ENCODE peak calls at places on chromosomes 11 and 22, in seven cellular contexts. G, T, M, H, N, W and L are unnamed samples. For H3K4me1, the result is how much of the 10 kb centered on the place peaks cover.

GRCh38 chr11:75582935-75583709 is 21.1 kb downstream of the SERPINH1 start:
- DNase-seq in H (peak), T (peak), W (peak), N (peak), M (peak), G (peak), L (peak)

GRCh38 chr11:27100534-27100933 is 59.9 kb downstream of the BBOX1 start:
- DNase-seq in H (no peak), M (peak), W (no peak), N (no peak), G (no peak), T (no peak), L (no peak)

GRCh38 chr11:99418927-99419707 is 398.4 kb downstream of the CNTN5 start:
- DNase-seq in G (no peak), W (no peak), M (no peak), N (peak), H (no peak), T (peak), L (no peak)

GRCh38 chr22:48573766-48574165 is 1253.9 kb downstream of the BRD1 start:
- DNase-seq in W (no peak), M (no peak), N (no peak), G (no peak), T (no peak), H (no peak), L (no peak)

GRCh38 chr11:46900091-46900746 is 18.1 kb downstream of the LRP4 start:
- DNase-seq in G (no peak), T (peak), W (no peak), H (no peak), N (no peak), M (no peak), L (no peak)

GRCh38 chr11:69514771-69515170 is 33.3 kb downstream of the LINC01488 start:
- DNase-seq in W (peak), M (no peak), N (no peak), H (no peak), T (no peak), G (no peak), L (peak)

GRCh38 chr22:36936362-36937116 is 23.1 kb downstream of the CSF2RB start:
- DNase-seq in N (no peak), H (no peak), M (no peak), W (no peak), T (no peak), G (no peak), L (no peak)

GRCh38 chr11:67366546-67366945 is 6.9 kb downstream of the CLCF1 start:
- DNase-seq in W (peak), G (no peak), H (peak), N (no peak), T (no peak), M (peak), L (no peak)

GRCh38 chr11:31557991-31558390 is 48.4 kb downstream of the ELP4 start:
- DNase-seq in H (peak), W (no peak), G (no peak), M (peak), T (no peak), N (peak), L (no peak)

GRCh38 chr22:42283288-42284229 is 13.1 kb upstream of the TCF20 start:
- DNase-seq in M (no peak), H (peak), N (peak), T (no peak), G (no peak), W (no peak), L (peak)

GRCh38 chr11:117226388-117227385 is 5.2 kb downstream of the PCSK7 start:
- DNase-seq in N (peak), W (peak), H (peak), G (peak), M (peak), T (peak), L (peak)

GRCh38 chr22:22907551-22908494 is 20.2 kb downstream of the IGLL5 start:
- DNase-seq in T (no peak), H (no peak), W (no peak), G (no peak), M (no peak), N (no peak), L (no peak)

GRCh38 chr22:44201556-44202129 is 20.9 kb downstream of the PARVG start:
- DNase-seq in M (no peak), N (no peak), W (peak), T (no peak), H (no peak), G (no peak), L (no peak)

GRCh38 chr22:19843107-19843856 is 11.4 kb downstream of the GNB1L start:
- DNase-seq in N (peak), M (no peak), T (no peak), W (peak), H (no peak), G (no peak), L (no peak)

GRCh38 chr11:71329731-71330130 is 77.4 kb upstream of the SHANK2 start:
- DNase-seq in G (no peak), H (no peak), M (no peak), W (peak), T (no peak), N (no peak), L (no peak)

GRCh38 chr11:42239102-42239501 is 779.6 kb upstream of the LRRC4C start:
- DNase-seq in G (no peak), W (peak), H (peak), N (no peak), T (no peak), M (no peak), L (no peak)

GRCh38 chr11:43269229-43269928 is 42.4 kb upstream of the API5 start:
- DNase-seq in N (peak), G (no peak), W (peak), T (no peak), H (no peak), M (no peak), L (no peak)

GRCh38 chr22:49583886-49584505 is 243.7 kb downstream of the BRD1 start:
- DNase-seq in G (no peak), H (no peak), N (no peak), M (no peak), W (no peak), T (no peak), L (no peak)

GRCh38 chr11:57387284-57388030 is 3.0 kb downstream of the PRG2 start:
- DNase-seq in G (no peak), N (no peak), H (peak), W (no peak), M (peak), T (no peak), L (no peak)

GRCh38 chr11:63887600-63887999 is 29.4 kb downstream of the RCOR2 start:
- DNase-seq in G (no peak), M (no peak), W (no peak), T (no peak), N (no peak), H (no peak), L (no peak)

GRCh38 chr11:63880031-63880841 is 36.7 kb downstream of the RCOR2 start:
- DNase-seq in H (peak), T (no peak), M (peak), N (peak), W (no peak), G (no peak), L (no peak)

GRCh38 chr11:63882555-63883242 is 34.3 kb downstream of the RCOR2 start:
- DNase-seq in W (no peak), N (peak), H (no peak), G (no peak), T (no peak), M (no peak), L (no peak)

GRCh38 chr11:63888170-63889086 is 28.5 kb downstream of the RCOR2 start:
- DNase-seq in W (peak), N (peak), G (peak), T (peak), M (peak), H (peak), L (peak)

DNA sequence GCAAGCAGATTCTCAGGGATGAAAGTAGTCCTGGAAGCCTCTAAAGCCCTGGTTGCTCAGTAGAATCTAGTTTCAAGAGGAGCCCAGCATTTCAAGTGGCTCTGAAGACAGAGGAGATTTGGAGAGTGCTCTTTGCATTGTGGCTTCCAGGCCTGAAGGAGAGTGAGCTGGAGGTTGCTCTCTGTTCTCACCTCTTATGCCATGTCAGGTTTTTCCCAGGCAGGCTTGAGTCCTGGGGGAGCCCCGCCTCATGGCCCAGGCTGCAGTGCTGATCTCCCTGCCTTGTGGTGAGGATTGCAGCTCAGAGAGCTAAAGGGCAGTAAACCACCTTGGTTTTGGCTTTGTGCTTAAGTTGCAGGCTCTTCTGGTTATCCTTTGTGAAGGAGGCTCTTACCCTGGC is 32.8 kb downstream of the RCOR2 start:
- DNase-seq in G (no peak), W (no peak), T (no peak), M (no peak), N (no peak), H (no peak), L (no peak)
- H3K4me1 ChIP-seq in G (half or more), W (half or more), T (under half), M (under half), N (under half), H (half or more), L (under half)

GRCh38 chr22:25797891-25798290 is 55.9 kb downstream of the MYO18B start:
- DNase-seq in W (no peak), G (no peak), N (no peak), H (no peak), T (no peak), M (no peak), L (no peak)
- H3K4me3 ChIP-seq in W (no peak), G (no peak), N (no peak), H (no peak), T (no peak), M (no peak), L (no peak)

GRCh38 chr11:17601206-17602075 is 54.4 kb downstream of the OTOG start:
- DNase-seq in W (peak), M (no peak), H (no peak), G (no peak), N (peak), T (no peak), L (no peak)
- TF ChIP-seq CTCF in W (no peak), M (no peak), H (no peak), G (no peak), N (peak), T (no peak), L (peak)

GRCh38 chr11:85481862-85482261 is 145.3 kb downstream of the DLG2 start:
- DNase-seq in G (no peak), W (no peak), H (no peak), N (no peak), T (no peak), M (no peak), L (no peak)

GRCh38 chr11:85485902-85486301 is 141.2 kb downstream of the DLG2 start:
- DNase-seq in T (no peak), G (no peak), M (no peak), W (no peak), N (no peak), H (no peak), L (no peak)

GRCh38 chr11:85483861-85484260 is 143.3 kb downstream of the DLG2 start:
- DNase-seq in G (no peak), T (no peak), H (peak), M (peak), N (no peak), W (no peak), L (no peak)
- H3K4me1 ChIP-seq in G (under half), T (under half), H (under half), M (under half), N (under half), W (under half), L (under half)

GRCh38 chr11:129614256-129614944 is 201.2 kb upstream of the TMEM45B start:
- DNase-seq in G (no peak), H (no peak), W (no peak), M (no peak), T (no peak), N (no peak), L (no peak)
- H3K4me3 ChIP-seq in G (no peak), H (no peak), W (no peak), M (no peak), T (no peak), N (no peak), L (no peak)

GRCh38 chr11:4551346-4551979 is 6.5 kb downstream of the OR52M1 start:
- DNase-seq in M (no peak), H (no peak), W (no peak), N (peak), T (no peak), G (no peak), L (no peak)
- TF ChIP-seq CTCF in M (peak), H (no peak), W (no peak), N (peak), T (peak), G (no peak), L (peak)

GRCh38 chr11:10673476-10674062 is 20.0 kb downstream of the IRAG1 start:
- DNase-seq in M (no peak), N (no peak), T (no peak), G (no peak), H (no peak), W (no peak), L (no peak)
- H3K4me1 ChIP-seq in M (under half), N (under half), T (under half), G (under half), H (under half), W (half or more), L (under half)